ENCODE peak calls at places on chromosome 21, in eight cellular contexts. One of them, this sample, is unnamed.

GRCh38 chr21:30340714-30341573 is 3.5 kb upstream of the KRTAP27-1 start:
- DNase-seq in smooth muscle cell of the brain vasculature: peak
- DNase-seq in posterior cingulate gyrus: peak
- DNase-seq in fibroblast of pulmonary artery: peak
- DNase-seq in stimulated activated CD4-positive, alpha-beta T cell treated with anti-CD3 and anti-CD28 coated beads, Interleukin-15, amount 100 ng/mL, for 1 hour: no peak
- DNase-seq in pancreas: no peak
- DNase-seq in GM23248: peak
- DNase-seq in WERI-Rb-1: peak
- DNase-seq in this sample: peak

GRCh38 chr21:28615276-28615675 is 377.4 kb downstream of the LTN1 start:
- DNase-seq in WERI-Rb-1: no peak
- DNase-seq in pancreas: no peak
- DNase-seq in posterior cingulate gyrus: no peak
- DNase-seq in GM23248: peak
- DNase-seq in stimulated activated CD4-positive, alpha-beta T cell treated with anti-CD3 and anti-CD28 coated beads, Interleukin-15, amount 100 ng/mL, for 1 hour: no peak
- DNase-seq in smooth muscle cell of the brain vasculature: no peak
- DNase-seq in fibroblast of pulmonary artery: peak
- DNase-seq in this sample: no peak

GRCh38 chr21:37181059-37181458 is 86.1 kb downstream of the VPS26C start:
- DNase-seq in smooth muscle cell of the brain vasculature: no peak
- DNase-seq in posterior cingulate gyrus: no peak
- DNase-seq in WERI-Rb-1: no peak
- DNase-seq in stimulated activated CD4-positive, alpha-beta T cell treated with anti-CD3 and anti-CD28 coated beads, Interleukin-15, amount 100 ng/mL, for 1 hour: no peak
- DNase-seq in fibroblast of pulmonary artery: no peak
- DNase-seq in GM23248: no peak
- DNase-seq in pancreas: no peak
- DNase-seq in this sample: no peak

GRCh38 chr21:31132574-31133242 is 94.4 kb upstream of the KRTAP19-8 start:
- DNase-seq in pancreas: no peak
- DNase-seq in fibroblast of pulmonary artery: peak
- DNase-seq in stimulated activated CD4-positive, alpha-beta T cell treated with anti-CD3 and anti-CD28 coated beads, Interleukin-15, amount 100 ng/mL, for 1 hour: no peak
- DNase-seq in GM23248: peak
- DNase-seq in WERI-Rb-1: no peak
- DNase-seq in smooth muscle cell of the brain vasculature: no peak
- DNase-seq in posterior cingulate gyrus: no peak
- DNase-seq in this sample: no peak

GRCh38 chr21:44932366-44933181 is 7.3 kb upstream of the SLX9 start:
- DNase-seq in fibroblast of pulmonary artery: no peak
- DNase-seq in GM23248: peak
- DNase-seq in WERI-Rb-1: peak
- DNase-seq in stimulated activated CD4-positive, alpha-beta T cell treated with anti-CD3 and anti-CD28 coated beads, Interleukin-15, amount 100 ng/mL, for 1 hour: peak
- DNase-seq in smooth muscle cell of the brain vasculature: no peak
- DNase-seq in pancreas: peak
- DNase-seq in posterior cingulate gyrus: peak
- DNase-seq in this sample: peak

GRCh38 chr21:45359451-45360217 is 45.3 kb upstream of the COL18A1 start:
- DNase-seq in posterior cingulate gyrus: no peak
- DNase-seq in WERI-Rb-1: no peak
- DNase-seq in stimulated activated CD4-positive, alpha-beta T cell treated with anti-CD3 and anti-CD28 coated beads, Interleukin-15, amount 100 ng/mL, for 1 hour: no peak
- DNase-seq in GM23248: no peak
- DNase-seq in pancreas: no peak
- DNase-seq in smooth muscle cell of the brain vasculature: no peak
- DNase-seq in fibroblast of pulmonary artery: no peak
- DNase-seq in this sample: no peak

GRCh38 chr21:15552914-15553491 is 176.8 kb upstream of the USP25 start:
- DNase-seq in posterior cingulate gyrus: no peak
- DNase-seq in smooth muscle cell of the brain vasculature: no peak
- DNase-seq in WERI-Rb-1: no peak
- DNase-seq in fibroblast of pulmonary artery: peak
- DNase-seq in GM23248: peak
- DNase-seq in stimulated activated CD4-positive, alpha-beta T cell treated with anti-CD3 and anti-CD28 coated beads, Interleukin-15, amount 100 ng/mL, for 1 hour: no peak
- DNase-seq in pancreas: no peak
- DNase-seq in this sample: peak

GRCh38 chr21:44648557-44649311 is 2.5 kb downstream of the KRTAP10-11 start:
- DNase-seq in smooth muscle cell of the brain vasculature: no peak
- DNase-seq in GM23248: no peak
- DNase-seq in posterior cingulate gyrus: no peak
- DNase-seq in pancreas: no peak
- DNase-seq in WERI-Rb-1: no peak
- DNase-seq in stimulated activated CD4-positive, alpha-beta T cell treated with anti-CD3 and anti-CD28 coated beads, Interleukin-15, amount 100 ng/mL, for 1 hour: no peak
- DNase-seq in fibroblast of pulmonary artery: no peak
- DNase-seq in this sample: no peak

GRCh38 chr21:45414396-45415187 is 9.6 kb downstream of the COL18A1 start:
- DNase-seq in posterior cingulate gyrus: no peak
- DNase-seq in WERI-Rb-1: no peak
- DNase-seq in GM23248: no peak
- DNase-seq in smooth muscle cell of the brain vasculature: no peak
- DNase-seq in fibroblast of pulmonary artery: no peak
- DNase-seq in pancreas: no peak
- DNase-seq in stimulated activated CD4-positive, alpha-beta T cell treated with anti-CD3 and anti-CD28 coated beads, Interleukin-15, amount 100 ng/mL, for 1 hour: no peak
- DNase-seq in this sample: no peak

GRCh38 chr21:41234574-41234973 is 66.6 kb downstream of the BACE2 start:
- DNase-seq in stimulated activated CD4-positive, alpha-beta T cell treated with anti-CD3 and anti-CD28 coated beads, Interleukin-15, amount 100 ng/mL, for 1 hour: no peak
- DNase-seq in fibroblast of pulmonary artery: no peak
- DNase-seq in pancreas: no peak
- DNase-seq in WERI-Rb-1: no peak
- DNase-seq in smooth muscle cell of the brain vasculature: no peak
- DNase-seq in GM23248: no peak
- DNase-seq in posterior cingulate gyrus: no peak
- DNase-seq in this sample: no peak

GRCh38 chr21:25934771-25935224 is 200.0 kb downstream of the GABPA start:
- DNase-seq in WERI-Rb-1: no peak
- DNase-seq in stimulated activated CD4-positive, alpha-beta T cell treated with anti-CD3 and anti-CD28 coated beads, Interleukin-15, amount 100 ng/mL, for 1 hour: no peak
- DNase-seq in pancreas: peak
- DNase-seq in fibroblast of pulmonary artery: peak
- DNase-seq in GM23248: peak
- DNase-seq in posterior cingulate gyrus: no peak
- DNase-seq in smooth muscle cell of the brain vasculature: peak
- DNase-seq in this sample: no peak

GRCh38 chr21:31781737-31782136 is 49.8 kb upstream of the SCAF4 start:
- DNase-seq in GM23248: peak
- DNase-seq in fibroblast of pulmonary artery: peak
- DNase-seq in smooth muscle cell of the brain vasculature: peak
- DNase-seq in pancreas: no peak
- DNase-seq in stimulated activated CD4-positive, alpha-beta T cell treated with anti-CD3 and anti-CD28 coated beads, Interleukin-15, amount 100 ng/mL, for 1 hour: no peak
- DNase-seq in WERI-Rb-1: no peak
- DNase-seq in posterior cingulate gyrus: peak
- DNase-seq in this sample: peak